ENCODE peak calls at places on chromosomes 1 and 21, in five cellular contexts. W is ELF-1, B is B cell, V is IMR-90, K is cardiac septum. F is an unnamed sample.
A peak's percentile ranks its signal among the peaks of the same experiment; 100 is the strongest.

GRCh38 chr1:24318988-24319863 is at the start of gene GRHL3:
- DNase-seq in K (no peak), V (no peak), B (no peak), W (peak; percentile 86), F (peak; percentile 66)

GRCh38 chr1:216183007-216183406 is 240.2 kb downstream of the USH2A start:
- DNase-seq in V (peak; percentile 65), W (peak; percentile 81), K (no peak), B (no peak), F (no peak)

GRCh38 chr1:227846265-227846858 is 30.9 kb downstream of the PRSS38 start:
- DNase-seq in V (no peak), B (no peak), W (no peak), K (no peak), F (no peak)

GRCh38 chr1:4422496-4423289 is 231.7 kb upstream of the AJAP1 start:
- DNase-seq in W (peak; percentile 55), B (no peak), V (no peak), K (no peak), F (no peak)

GRCh38 chr1:9279172-9279840 is 13.4 kb upstream of the SPSB1 start:
- DNase-seq in V (peak; percentile 55), K (no peak), B (no peak), W (peak; percentile 40), F (peak; percentile 73)

GRCh38 chr1:11478571-11479374 is at the start of gene DISP3:
- DNase-seq in K (no peak), V (peak; percentile 34), B (peak; percentile 54), W (peak; percentile 92), F (peak; percentile 50)

GRCh38 chr1:24970399-24970753 is 40.3 kb upstream of the RUNX3 start:
- DNase-seq in V (peak; percentile 75), K (no peak), B (no peak), W (peak; percentile 67), F (no peak)

GRCh38 chr1:206772228-206773002 is at the start of gene IL10:
- DNase-seq in V (no peak), W (no peak), B (no peak), K (no peak), F (peak; percentile 58)

GRCh38 chr1:231612393-231613089 is 14.0 kb upstream of the DISC1 start:
- DNase-seq in V (no peak), K (peak; percentile 82), W (no peak), B (peak; percentile 83), F (peak; percentile 84)

GRCh38 chr1:151511636-151512215 is 539 bp downstream of the CGN start:
- DNase-seq in W (peak; percentile 94), B (no peak), K (no peak), V (no peak), F (peak; percentile 35)

GRCh38 chr1:216178266-216178665 is 245.0 kb downstream of the USH2A start:
- DNase-seq in W (no peak), B (no peak), V (peak; percentile 69), K (no peak), F (no peak)

GRCh38 chr21:43659136-43660000 is at the start of the genes HSF2BP and RRP1B:
- DNase-seq in K (peak; percentile 86), B (peak; percentile 74), W (peak; percentile 92), V (peak; percentile 79), F (peak; percentile 90)

GRCh38 chr1:246801241-246802020 is 77.2 kb downstream of the SCCPDH start:
- DNase-seq in K (no peak), B (no peak), W (no peak), V (peak; percentile 7), F (no peak)

GRCh38 chr1:218556016-218556415 is 210.9 kb downstream of the TGFB2 start:
- DNase-seq in W (no peak), V (no peak), B (no peak), K (no peak), F (no peak)

GRCh38 chr1:27658951-27659496 is 13.0 kb downstream of the IFI6 start:
- DNase-seq in K (no peak), W (peak; percentile 67), B (peak; percentile 82), V (peak; percentile 55), F (peak; percentile 44)

GRCh38 chr1:229599218-229599812 is 26.6 kb downstream of the TAF5L start:
- DNase-seq in W (no peak), V (no peak), B (no peak), K (no peak), F (no peak)

GRCh38 chr1:24898152-24898908 is 31.7 kb downstream of the RUNX3 start:
- DNase-seq in V (peak; percentile 12), K (peak; percentile 76), B (no peak), W (peak; percentile 76), F (peak; percentile 80)

GRCh38 chr21:33047231-33047630 is 21.5 kb downstream of the OLIG2 start:
- DNase-seq in V (peak; percentile 72), K (no peak), W (no peak), B (no peak), F (no peak)

GRCh38 chr1:114286179-114286578 is 132.5 kb upstream of the SYT6 start:
- DNase-seq in B (no peak), V (peak; percentile 31), K (no peak), W (no peak), F (no peak)

GRCh38 chr1:214422137-214422671 is 129.2 kb downstream of the PTPN14 start:
- DNase-seq in V (peak; percentile 94), B (no peak), K (no peak), W (no peak), F (no peak)

GRCh38 chr1:151166506-151166956 is 587 bp downstream of the SCNM1 start:
- DNase-seq in V (peak; percentile 73), W (peak; percentile 77), B (no peak), K (no peak), F (no peak)

GRCh38 chr1:35851175-35851869 is 31.7 kb upstream of the AGO1 start:
- DNase-seq in W (no peak), V (peak; percentile 74), K (no peak), B (no peak), F (no peak)

GRCh38 chr1:83942914-83943313 is 56.0 kb downstream of the TTLL7 start:
- DNase-seq in B (no peak), W (peak; percentile 7), K (no peak), V (peak; percentile 24), F (no peak)

GRCh38 chr21:45858180-45858579 is 123.4 kb upstream of the COL6A1 start:
- DNase-seq in W (peak; percentile 42), B (no peak), K (peak; percentile 71), V (no peak), F (no peak)

GRCh38 chr1:229643996-229644748 is 18.1 kb downstream of the URB2 start:
- DNase-seq in K (no peak), W (no peak), B (no peak), V (no peak), F (no peak)

GRCh38 chr1:110548381-110548780 is 29.4 kb upstream of the KCNA10 start:
- DNase-seq in V (peak; percentile 8), W (peak; percentile 47), B (no peak), K (no peak), F (no peak)

GRCh38 chr1:229553621-229554120 is 4.8 kb downstream of the ABCB10 start:
- DNase-seq in K (no peak), W (no peak), B (no peak), V (no peak), F (no peak)

GRCh38 chr1:88013485-88013884 is 670.6 kb upstream of the PKN2 start:
- DNase-seq in B (no peak), K (no peak), V (no peak), W (no peak), F (no peak)

GRCh38 chr1:229508823-229509337 is 739 bp upstream of the NUP133 start:
- DNase-seq in V (no peak), K (no peak), W (no peak), B (no peak), F (no peak)

GRCh38 chr1:26531651-26532131 is 2.1 kb downstream of the RPS6KA1 start:
- DNase-seq in W (peak; percentile 37), V (no peak), K (no peak), B (no peak), F (no peak)

GRCh38 chr1:52659851-52660596 is 27.1 kb downstream of the SHISAL2A start:
- DNase-seq in B (no peak), K (no peak), W (peak; percentile 81), V (no peak), F (no peak)

GRCh38 chr21:42308914-42309752 is 6.1 kb downstream of the TFF3 start:
- DNase-seq in V (no peak), B (no peak), K (peak; percentile 35), W (no peak), F (no peak)

GRCh38 chr1:223031690-223032601 is 111.1 kb downstream of the TLR5 start:
- DNase-seq in B (no peak), K (peak; percentile 81), W (peak; percentile 64), V (no peak), F (no peak)